ENCODE peak calls at places on chromosome 13, in nine cellular contexts. One of them, this sample, is unnamed. For H3K4me1, the result is how much of the 10 kb centered on the place peaks cover.

GRCh38 chr13:43529796-43530195 is 257.0 kb downstream of the ENOX1 start:
- DNase-seq in thoracic aorta: no peak
- DNase-seq in hepatocyte: no peak
- DNase-seq in upper lobe of right lung: no peak
- DNase-seq in tibial artery: no peak
- DNase-seq in pancreas: no peak
- DNase-seq in uterus: no peak
- DNase-seq in IMR-90: no peak
- DNase-seq in suprapubic skin: no peak
- DNase-seq in this sample: no peak

GRCh38 chr13:102138635-102139225 is 263.1 kb downstream of the FGF14 start:
- DNase-seq in hepatocyte: no peak
- DNase-seq in thoracic aorta: no peak
- DNase-seq in tibial artery: no peak
- DNase-seq in upper lobe of right lung: no peak
- DNase-seq in IMR-90: peak
- DNase-seq in suprapubic skin: no peak
- DNase-seq in pancreas: no peak
- DNase-seq in uterus: no peak
- DNase-seq in this sample: no peak

GRCh38 chr13:100409132-100409531 is 179.5 kb downstream of the GGACT start:
- DNase-seq in suprapubic skin: no peak
- DNase-seq in pancreas: no peak
- DNase-seq in tibial artery: no peak
- DNase-seq in uterus: no peak
- DNase-seq in IMR-90: peak
- DNase-seq in hepatocyte: no peak
- DNase-seq in upper lobe of right lung: no peak
- DNase-seq in thoracic aorta: no peak
- DNase-seq in this sample: no peak

GRCh38 chr13:113630296-113630695 is 27.7 kb downstream of the ATP4B start:
- DNase-seq in upper lobe of right lung: no peak
- DNase-seq in thoracic aorta: no peak
- DNase-seq in hepatocyte: no peak
- DNase-seq in uterus: no peak
- DNase-seq in tibial artery: no peak
- DNase-seq in suprapubic skin: peak
- DNase-seq in IMR-90: no peak
- DNase-seq in pancreas: no peak
- DNase-seq in this sample: peak

GRCh38 chr13:60146491-60146890 is 17.2 kb downstream of the DIAPH3 start:
- DNase-seq in uterus: no peak
- DNase-seq in hepatocyte: no peak
- DNase-seq in IMR-90: peak
- DNase-seq in suprapubic skin: no peak
- DNase-seq in thoracic aorta: no peak
- DNase-seq in upper lobe of right lung: no peak
- DNase-seq in tibial artery: no peak
- DNase-seq in pancreas: no peak
- DNase-seq in this sample: no peak

GRCh38 chr13:80465321-80465720 is 124.4 kb upstream of the SPRY2 start:
- DNase-seq in suprapubic skin: no peak
- DNase-seq in uterus: no peak
- DNase-seq in IMR-90: no peak
- DNase-seq in upper lobe of right lung: no peak
- DNase-seq in tibial artery: no peak
- DNase-seq in hepatocyte: no peak
- DNase-seq in thoracic aorta: no peak
- DNase-seq in pancreas: no peak
- DNase-seq in this sample: no peak

GRCh38 chr13:113785051-113786010 is 26.3 kb downstream of the TMEM255B start:
- DNase-seq in IMR-90: peak
- DNase-seq in uterus: no peak
- DNase-seq in hepatocyte: no peak
- DNase-seq in pancreas: no peak
- DNase-seq in suprapubic skin: no peak
- DNase-seq in thoracic aorta: no peak
- DNase-seq in tibial artery: no peak
- DNase-seq in upper lobe of right lung: peak
- DNase-seq in this sample: no peak

GRCh38 chr13:19861762-19862161 is 1.7 kb downstream of the ZMYM5 start:
- DNase-seq in pancreas: no peak
- DNase-seq in IMR-90: no peak
- DNase-seq in hepatocyte: no peak
- DNase-seq in suprapubic skin: no peak
- DNase-seq in upper lobe of right lung: no peak
- DNase-seq in uterus: no peak
- DNase-seq in thoracic aorta: no peak
- DNase-seq in tibial artery: no peak
- DNase-seq in this sample: no peak

GRCh38 chr13:73991384-73991783 is 142.8 kb downstream of the KLF12 start:
- DNase-seq in uterus: no peak
- DNase-seq in pancreas: no peak
- DNase-seq in upper lobe of right lung: no peak
- DNase-seq in tibial artery: no peak
- DNase-seq in IMR-90: no peak
- DNase-seq in suprapubic skin: no peak
- DNase-seq in hepatocyte: no peak
- DNase-seq in thoracic aorta: no peak
- DNase-seq in this sample: no peak

DNA sequence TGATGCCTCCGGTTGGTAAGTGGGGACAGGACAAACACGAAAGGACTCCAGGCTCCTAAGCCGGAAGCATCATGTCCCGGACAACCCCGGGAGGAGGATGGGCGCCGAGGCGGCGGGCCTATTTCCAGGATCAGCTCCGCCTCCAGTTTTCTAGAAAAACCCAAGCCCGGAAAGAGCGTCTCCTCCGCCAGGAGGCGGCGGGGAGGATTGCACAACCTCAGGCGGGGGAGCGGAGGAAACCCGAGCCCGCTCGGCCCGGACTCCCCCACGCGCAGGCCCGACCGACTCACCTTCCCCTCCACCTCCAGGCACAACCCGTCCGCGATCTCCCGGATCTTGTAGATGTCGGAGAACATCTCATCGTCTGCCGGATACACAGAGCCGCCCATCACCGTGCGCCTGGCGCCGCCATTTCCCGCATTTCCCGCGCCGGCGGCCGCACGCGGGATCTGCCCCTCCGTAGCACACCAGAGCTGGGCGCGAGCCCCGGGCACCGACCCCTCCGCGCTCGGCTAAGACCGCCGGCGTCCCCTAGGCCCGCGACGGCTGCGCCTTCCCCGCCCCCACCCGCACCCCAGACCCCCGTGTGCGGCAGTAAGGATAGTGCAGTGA is 455 bp downstream of the TPT1 start:
- DNase-seq in tibial artery: peak
- DNase-seq in pancreas: peak
- DNase-seq in uterus: peak
- DNase-seq in upper lobe of right lung: peak
- DNase-seq in hepatocyte: peak
- DNase-seq in suprapubic skin: peak
- DNase-seq in IMR-90: peak
- DNase-seq in thoracic aorta: peak
- DNase-seq in this sample: peak
- H3K4me1 ChIP-seq in tibial artery: half or more
- H3K4me1 ChIP-seq in pancreas: under half
- H3K4me1 ChIP-seq in uterus: under half
- H3K4me1 ChIP-seq in upper lobe of right lung: half or more
- H3K4me1 ChIP-seq in hepatocyte: under half
- H3K4me1 ChIP-seq in suprapubic skin: half or more
- H3K4me1 ChIP-seq in IMR-90: under half
- H3K4me1 ChIP-seq in thoracic aorta: half or more
- H3K4me1 ChIP-seq in this sample: half or more

GRCh38 chr13:38202730-38203129 is 146.9 kb upstream of the UFM1 start:
- DNase-seq in thoracic aorta: no peak
- DNase-seq in upper lobe of right lung: no peak
- DNase-seq in pancreas: no peak
- DNase-seq in tibial artery: no peak
- DNase-seq in hepatocyte: no peak
- DNase-seq in uterus: no peak
- DNase-seq in suprapubic skin: no peak
- DNase-seq in IMR-90: peak
- DNase-seq in this sample: no peak
- H3K27ac ChIP-seq in thoracic aorta: no peak
- H3K27ac ChIP-seq in upper lobe of right lung: no peak
- H3K27ac ChIP-seq in pancreas: no peak
- H3K27ac ChIP-seq in tibial artery: no peak
- H3K27ac ChIP-seq in hepatocyte: no peak
- H3K27ac ChIP-seq in uterus: no peak
- H3K27ac ChIP-seq in suprapubic skin: no peak
- H3K27ac ChIP-seq in IMR-90: no peak
- H3K27ac ChIP-seq in this sample: no peak

DNA sequence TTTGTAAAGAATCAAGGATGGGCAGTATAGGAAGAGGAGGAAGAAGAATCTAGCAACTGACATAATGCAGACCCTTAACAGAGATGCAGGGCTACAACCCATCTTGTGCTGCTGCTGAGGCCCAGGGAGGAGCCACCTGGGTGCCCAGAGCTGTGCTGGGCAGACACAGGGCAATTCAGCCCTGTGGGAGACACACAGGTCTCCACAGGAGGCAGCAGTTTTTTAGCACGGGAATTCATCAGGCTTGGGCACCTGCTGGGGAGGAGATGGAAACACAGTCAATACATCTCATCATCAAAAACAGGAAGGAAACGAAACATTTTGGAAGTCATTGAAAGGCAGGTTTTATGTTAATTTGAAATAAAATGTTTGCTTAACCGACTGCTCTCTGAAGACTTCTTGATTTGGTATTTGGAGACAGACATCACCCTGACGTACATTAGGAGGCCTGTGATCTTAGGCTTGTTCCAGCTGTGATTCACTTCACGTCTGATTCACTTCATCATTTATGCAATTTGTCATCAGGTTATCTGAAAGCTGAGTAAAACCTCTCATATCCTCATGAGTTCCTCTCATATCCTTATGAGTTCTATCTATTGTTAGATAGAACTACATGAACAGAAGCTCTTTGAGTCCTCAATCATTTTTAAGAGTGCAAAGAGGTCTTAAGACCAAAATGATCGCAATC is 77.4 kb downstream of the CYSLTR2 start:
- DNase-seq in upper lobe of right lung: no peak
- DNase-seq in pancreas: no peak
- DNase-seq in tibial artery: no peak
- DNase-seq in hepatocyte: no peak
- DNase-seq in thoracic aorta: no peak
- DNase-seq in uterus: no peak
- DNase-seq in suprapubic skin: no peak
- DNase-seq in IMR-90: peak
- DNase-seq in this sample: no peak
- TF ChIP-seq CTCF in upper lobe of right lung: no peak
- TF ChIP-seq CTCF in pancreas: no peak
- TF ChIP-seq CTCF in tibial artery: no peak
- TF ChIP-seq CTCF in hepatocyte: no peak
- TF ChIP-seq CTCF in thoracic aorta: no peak
- TF ChIP-seq CTCF in uterus: no peak
- TF ChIP-seq CTCF in suprapubic skin: no peak
- TF ChIP-seq CTCF in IMR-90: no peak
- TF ChIP-seq CTCF in this sample: no peak

GRCh38 chr13:51639171-51639570 is 54.9 kb downstream of the WDFY2 start:
- DNase-seq in pancreas: no peak
- DNase-seq in upper lobe of right lung: no peak
- DNase-seq in hepatocyte: no peak
- DNase-seq in thoracic aorta: no peak
- DNase-seq in uterus: no peak
- DNase-seq in tibial artery: no peak
- DNase-seq in IMR-90: peak
- DNase-seq in suprapubic skin: no peak
- DNase-seq in this sample: no peak
- H3K4me1 ChIP-seq in pancreas: under half
- H3K4me1 ChIP-seq in upper lobe of right lung: under half
- H3K4me1 ChIP-seq in hepatocyte: under half
- H3K4me1 ChIP-seq in thoracic aorta: half or more
- H3K4me1 ChIP-seq in uterus: under half
- H3K4me1 ChIP-seq in tibial artery: under half
- H3K4me1 ChIP-seq in IMR-90: under half
- H3K4me1 ChIP-seq in suprapubic skin: under half
- H3K4me1 ChIP-seq in this sample: half or more

DNA sequence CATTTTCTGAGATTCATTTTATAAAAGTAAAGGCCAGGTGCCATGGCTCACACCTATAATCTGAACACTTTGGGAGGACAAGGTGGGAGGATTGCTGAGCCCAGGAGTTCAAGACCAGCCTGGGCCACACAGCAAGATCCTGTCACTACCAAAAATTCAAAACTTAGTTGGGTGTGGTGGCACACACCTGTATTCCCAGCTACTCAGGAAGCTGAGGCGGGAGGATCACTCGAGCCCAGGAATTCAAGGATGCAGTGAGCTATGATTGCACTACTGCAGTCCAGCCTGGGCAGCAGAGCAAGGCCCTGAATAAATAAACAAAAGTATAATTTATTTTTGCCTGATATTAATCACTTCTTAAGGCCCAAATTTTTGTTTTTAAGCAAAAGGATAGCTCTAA is 40.5 kb downstream of the DHRS12 start:
- DNase-seq in pancreas: no peak
- DNase-seq in upper lobe of right lung: no peak
- DNase-seq in uterus: no peak
- DNase-seq in hepatocyte: no peak
- DNase-seq in thoracic aorta: no peak
- DNase-seq in IMR-90: no peak
- DNase-seq in tibial artery: no peak
- DNase-seq in suprapubic skin: no peak
- DNase-seq in this sample: no peak
- H3K27ac ChIP-seq in pancreas: peak
- H3K27ac ChIP-seq in upper lobe of right lung: no peak
- H3K27ac ChIP-seq in uterus: peak
- H3K27ac ChIP-seq in hepatocyte: peak
- H3K27ac ChIP-seq in thoracic aorta: peak
- H3K27ac ChIP-seq in IMR-90: no peak
- H3K27ac ChIP-seq in tibial artery: peak
- H3K27ac ChIP-seq in suprapubic skin: peak
- H3K27ac ChIP-seq in this sample: peak

DNA sequence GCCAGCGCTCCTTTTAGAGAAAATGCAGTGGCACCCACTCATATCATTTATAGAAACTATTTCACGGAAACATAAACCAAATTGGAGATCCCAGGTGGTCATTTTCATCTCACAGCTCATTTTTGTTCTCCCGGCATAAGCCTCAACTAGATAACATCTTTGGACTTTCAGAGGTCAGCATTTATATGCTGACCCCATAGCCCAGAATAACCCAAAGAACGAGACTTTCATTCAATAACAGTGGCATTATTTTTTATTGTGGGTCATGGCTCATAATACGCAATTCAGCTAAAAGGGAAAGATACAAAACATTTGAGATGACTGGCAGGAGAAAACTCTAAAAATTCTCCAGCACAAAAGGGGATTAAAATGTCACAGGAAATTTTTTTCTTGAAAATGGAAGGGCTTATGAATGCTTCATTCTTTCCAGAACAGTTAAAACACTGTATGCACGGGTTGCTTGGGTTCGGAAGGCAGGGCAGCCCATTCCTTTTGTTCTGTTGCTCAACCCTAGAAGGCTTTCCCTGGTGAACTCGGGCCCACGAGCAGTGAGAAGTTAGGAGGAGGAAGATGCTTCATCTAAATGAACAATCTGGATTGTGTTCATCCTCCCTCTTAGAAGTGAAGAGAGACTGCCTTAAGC is 24.0 kb downstream of the STARD13 start:
- DNase-seq in IMR-90: peak
- DNase-seq in upper lobe of right lung: no peak
- DNase-seq in thoracic aorta: no peak
- DNase-seq in suprapubic skin: no peak
- DNase-seq in uterus: peak
- DNase-seq in hepatocyte: no peak
- DNase-seq in pancreas: no peak
- DNase-seq in tibial artery: no peak
- DNase-seq in this sample: no peak
- TF ChIP-seq CTCF in IMR-90: no peak
- TF ChIP-seq CTCF in upper lobe of right lung: no peak
- TF ChIP-seq CTCF in thoracic aorta: no peak
- TF ChIP-seq CTCF in suprapubic skin: no peak
- TF ChIP-seq CTCF in uterus: no peak
- TF ChIP-seq CTCF in hepatocyte: no peak
- TF ChIP-seq CTCF in pancreas: no peak
- TF ChIP-seq CTCF in tibial artery: no peak
- TF ChIP-seq CTCF in this sample: no peak

This sample was measured in left ventricle myocardium inferior.